ENCODE peak calls at places on chromosomes 11 and 22, in ten cellular contexts. U is thoracic aorta, F is fibroblast of the aortic adventitia, O is fibroblast of lung, V is GM23338, E is lung, H is coronary artery, T is upper lobe of right lung, L is A549, Z is heart left ventricle. J is an unnamed sample.

GRCh38 chr22:44098021-44098739 is 74.1 kb downstream of the PARVB start:
- DNase-seq in U (no peak), F (no peak), O (no peak), V (no peak), E (no peak), H (no peak), T (peak), L (no peak), Z (no peak), J (no peak)

GRCh38 chr11:40187092-40187403 is 1272.4 kb downstream of the LRRC4C start:
- DNase-seq in U (no peak), F (no peak), O (no peak), V (no peak), E (no peak), H (no peak), T (no peak), L (no peak), Z (no peak), J (no peak)

GRCh38 chr22:23834830-23835772 is 3.7 kb downstream of the DERL3 start:
- DNase-seq in U (no peak), F (no peak), O (no peak), V (no peak), E (no peak), H (peak), T (peak), L (no peak), Z (peak), J (no peak)

GRCh38 chr11:13596601-13597000 is 71.9 kb upstream of the FAR1 start:
- DNase-seq in U (no peak), F (no peak), O (no peak), V (no peak), E (no peak), H (no peak), T (no peak), L (no peak), Z (no peak), J (peak)

GRCh38 chr11:76700177-76701100 is 29.9 kb upstream of the LRRC32 start:
- DNase-seq in U (no peak), F (peak), O (peak), V (no peak), E (peak), H (no peak), T (no peak), L (peak), Z (no peak), J (peak)

GRCh38 chr22:49896201-49896600 is 22.0 kb downstream of the ALG12 start:
- DNase-seq in U (no peak), F (no peak), O (no peak), V (no peak), E (no peak), H (no peak), T (peak), L (no peak), Z (no peak), J (no peak)

GRCh38 chr11:78046486-78046854 is 17.2 kb upstream of the THRSP start:
- DNase-seq in U (no peak), F (no peak), O (no peak), V (no peak), E (no peak), H (no peak), T (no peak), L (no peak), Z (no peak), J (no peak)

GRCh38 chr11:127640822-127641485 is 640.4 kb upstream of the KIRREL3 start:
- DNase-seq in U (no peak), F (no peak), O (peak), V (no peak), E (no peak), H (no peak), T (no peak), L (no peak), Z (no peak), J (no peak)

GRCh38 chr22:30863161-30863833 is 105.3 kb downstream of the MORC2 start:
- DNase-seq in U (no peak), F (no peak), O (peak), V (peak), E (no peak), H (no peak), T (peak), L (no peak), Z (no peak), J (no peak)

GRCh38 chr22:25232301-25232700 is 12.9 kb downstream of the CRYBB2 start:
- DNase-seq in U (no peak), F (peak), O (peak), V (no peak), E (no peak), H (no peak), T (no peak), L (no peak), Z (no peak), J (peak)

GRCh38 chr11:62931501-62932278 is 10.5 kb upstream of the CHRM1 start:
- DNase-seq in U (no peak), F (no peak), O (no peak), V (no peak), E (no peak), H (no peak), T (no peak), L (no peak), Z (no peak), J (peak)

GRCh38 chr11:82756765-82757650 is 23.3 kb upstream of the FAM181B start:
- DNase-seq in U (no peak), F (no peak), O (no peak), V (no peak), E (no peak), H (no peak), T (no peak), L (no peak), Z (no peak), J (no peak)

GRCh38 chr11:2789791-2790580 is 90.2 kb upstream of the KCNQ1OT1 start:
- DNase-seq in U (no peak), F (no peak), O (no peak), V (no peak), E (no peak), H (peak), T (peak), L (no peak), Z (peak), J (no peak)

GRCh38 chr11:35558468-35558867 is 33.1 kb upstream of the PAMR1 start:
- DNase-seq in U (no peak), F (peak), O (peak), V (no peak), E (no peak), H (no peak), T (no peak), L (no peak), Z (peak), J (peak)

GRCh38 chr11:17686185-17686980 is 33.0 kb upstream of the MYOD1 start:
- DNase-seq in U (no peak), F (no peak), O (peak), V (no peak), E (no peak), H (no peak), T (no peak), L (no peak), Z (no peak), J (peak)

GRCh38 chr11:2385156-2386151 is 8.3 kb downstream of the CD81 start:
- DNase-seq in U (no peak), F (no peak), O (no peak), V (no peak), E (no peak), H (no peak), T (no peak), L (no peak), Z (no peak), J (no peak)

GRCh38 chr11:63251312-63251711 is 7.9 kb upstream of the SLC22A25 start:
- DNase-seq in U (no peak), F (no peak), O (no peak), V (no peak), E (no peak), H (no peak), T (no peak), L (no peak), Z (no peak), J (no peak)

GRCh38 chr11:63639195-63639832 is 25.1 kb upstream of the PLAAT3 start:
- DNase-seq in U (no peak), F (peak), O (peak), V (peak), E (no peak), H (no peak), T (no peak), L (peak), Z (no peak), J (peak)

GRCh38 chr11:15580056-15580774 is 465.5 kb downstream of the INSC start:
- DNase-seq in U (no peak), F (no peak), O (no peak), V (no peak), E (no peak), H (no peak), T (no peak), L (no peak), Z (no peak), J (no peak)

GRCh38 chr11:848380-848931 is 5.8 kb downstream of the TSPAN4 start:
- DNase-seq in U (no peak), F (peak), O (no peak), V (peak), E (no peak), H (no peak), T (peak), L (peak), Z (no peak), J (no peak)

GRCh38 chr11:76466666-76467065 is 21.8 kb downstream of the EMSY start:
- DNase-seq in U (no peak), F (no peak), O (no peak), V (no peak), E (no peak), H (no peak), T (no peak), L (no peak), Z (no peak), J (no peak)

GRCh38 chr11:60699282-60699681 is at the start of gene MS4A8:
- DNase-seq in U (no peak), F (no peak), O (no peak), V (no peak), E (no peak), H (no peak), T (no peak), L (no peak), Z (no peak), J (no peak)

GRCh38 chr11:121499405-121499804 is 46.6 kb upstream of the SORL1-AS1 start:
- DNase-seq in U (no peak), F (no peak), O (no peak), V (no peak), E (no peak), H (no peak), T (no peak), L (no peak), Z (no peak), J (no peak)

GRCh38 chr22:40746428-40747220 is 67.3 kb downstream of the MCHR1 start:
- DNase-seq in U (no peak), F (no peak), O (no peak), V (no peak), E (no peak), H (no peak), T (no peak), L (no peak), Z (no peak), J (no peak)

GRCh38 chr11:7572001-7572712 is 58.4 kb downstream of the PPFIBP2 start:
- DNase-seq in U (no peak), F (no peak), O (no peak), V (peak), E (peak), H (no peak), T (no peak), L (peak), Z (no peak), J (peak)

GRCh38 chr11:11985954-11986949 is 22.2 kb downstream of the DKK3 start:
- DNase-seq in U (no peak), F (no peak), O (no peak), V (peak), E (no peak), H (peak), T (peak), L (no peak), Z (no peak), J (no peak)

GRCh38 chr11:46489668-46490560 is 98.3 kb upstream of the CHRM4 start:
- DNase-seq in U (no peak), F (peak), O (peak), V (peak), E (no peak), H (no peak), T (no peak), L (peak), Z (no peak), J (peak)

GRCh38 chr11:71210861-71211260 is 41.5 kb downstream of the SHANK2 start:
- DNase-seq in U (no peak), F (no peak), O (no peak), V (no peak), E (no peak), H (peak), T (peak), L (no peak), Z (no peak), J (no peak)

GRCh38 chr11:95143106-95143681 is 53.5 kb downstream of the ENDOD1 start:
- DNase-seq in U (no peak), F (peak), O (peak), V (no peak), E (no peak), H (no peak), T (no peak), L (no peak), Z (no peak), J (peak)

GRCh38 chr22:40679964-40680818 is 907 bp downstream of the MCHR1 start:
- DNase-seq in U (no peak), F (peak), O (no peak), V (peak), E (no peak), H (no peak), T (no peak), L (no peak), Z (no peak), J (peak)

GRCh38 chr11:27913650-27914049 is 194.3 kb downstream of the KIF18A start:
- DNase-seq in U (no peak), F (peak), O (peak), V (no peak), E (no peak), H (no peak), T (no peak), L (no peak), Z (no peak), J (no peak)

GRCh38 chr11:44316388-44317240 is 6.7 kb upstream of the ALX4 start:
- DNase-seq in U (no peak), F (no peak), O (no peak), V (peak), E (no peak), H (no peak), T (peak), L (no peak), Z (no peak), J (no peak)

GRCh38 chr22:31278643-31279326 is 13.5 kb downstream of the PIK3IP1 start:
- DNase-seq in U (no peak), F (no peak), O (no peak), V (no peak), E (no peak), H (no peak), T (no peak), L (no peak), Z (no peak), J (no peak)

GRCh38 chr11:30392977-30393376 is 70.1 kb downstream of the ARL14EP start:
- DNase-seq in U (no peak), F (no peak), O (no peak), V (no peak), E (no peak), H (no peak), T (no peak), L (no peak), Z (no peak), J (no peak)

GRCh38 chr22:39207141-39208012 is 37.4 kb downstream of the PDGFB start:
- DNase-seq in U (no peak), F (no peak), O (peak), V (no peak), E (no peak), H (peak), T (peak), L (no peak), Z (no peak), J (peak)
- TF ChIP-seq CTCF in U (no peak), F (no peak), O (no peak), V (no peak), E (no peak), H (no peak), T (no peak), L (no peak), Z (no peak), J (no peak)

DNA sequence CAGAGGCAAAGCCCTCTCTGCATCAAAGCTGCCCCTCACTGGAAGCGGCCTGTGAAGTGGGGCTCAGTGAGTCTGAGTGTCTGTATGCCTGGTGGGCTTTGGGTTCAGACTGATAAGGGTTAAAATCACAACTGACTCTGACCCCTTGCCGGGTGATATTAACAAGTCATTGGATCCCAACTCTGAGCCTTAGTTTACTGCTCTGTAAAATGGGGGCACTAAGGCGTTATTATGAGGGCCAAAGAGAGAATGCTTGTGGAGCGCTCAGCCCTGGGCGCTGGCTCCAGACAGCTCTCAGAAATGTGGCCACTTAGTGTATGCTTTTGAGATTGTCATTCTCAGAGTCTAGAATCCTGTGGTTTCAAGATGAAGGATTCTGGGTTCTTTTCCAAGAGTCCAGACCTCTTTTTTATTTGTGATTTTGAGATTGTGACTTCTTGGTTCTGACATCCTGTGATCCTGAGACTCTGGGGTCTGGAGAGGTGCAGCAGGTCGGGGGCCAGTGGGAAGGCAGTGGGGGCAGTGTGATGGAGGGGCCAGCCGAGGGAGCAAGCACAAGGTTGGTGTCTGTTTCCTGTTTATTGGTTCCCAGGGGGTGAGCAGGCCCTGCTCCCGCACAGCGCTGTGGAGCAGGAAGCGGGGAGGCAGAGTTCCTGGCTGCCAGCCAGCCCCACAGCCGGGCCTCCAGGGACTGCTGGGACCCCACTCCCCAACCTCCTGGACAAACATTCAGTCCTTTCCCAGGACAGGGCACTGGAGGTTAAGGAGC is 13.4 kb downstream of the ARHGEF17 start:
- DNase-seq in U (no peak), F (peak), O (peak), V (peak), E (no peak), H (no peak), T (peak), L (no peak), Z (peak), J (peak)
- H3K4me3 ChIP-seq in U (peak), F (no peak), O (no peak), V (no peak), E (no peak), H (peak), T (no peak), L (no peak), Z (no peak), J (no peak)

GRCh38 chr11:131511794-131512193 is 141.4 kb downstream of the NTM start:
- DNase-seq in U (no peak), F (no peak), O (no peak), V (peak), E (no peak), H (no peak), T (no peak), L (no peak), Z (no peak), J (peak)
- TF ChIP-seq CTCF in U (no peak), F (peak), O (peak), V (peak), E (no peak), H (no peak), T (peak), L (no peak), Z (peak), J (peak)

GRCh38 chr11:74683279-74683871 is 47.9 kb downstream of the CHRDL2 start:
- DNase-seq in U (no peak), F (no peak), O (no peak), V (peak), E (no peak), H (peak), T (peak), L (no peak), Z (no peak), J (peak)
- H3K4me3 ChIP-seq in U (peak), F (peak), O (no peak), V (peak), E (no peak), H (peak), T (peak), L (no peak), Z (peak), J (peak)

GRCh38 chr22:21051145-21051835 is 5.5 kb downstream of the LRRC74B start:
- DNase-seq in U (no peak), F (no peak), O (no peak), V (no peak), E (no peak), H (no peak), T (no peak), L (no peak), Z (no peak), J (no peak)

GRCh38 chr22:21054046-21054713 is 8.4 kb downstream of the LRRC74B start:
- DNase-seq in U (no peak), F (no peak), O (no peak), V (no peak), E (no peak), H (no peak), T (no peak), L (no peak), Z (no peak), J (no peak)

GRCh38 chr22:21052715-21053459 is 7.1 kb downstream of the LRRC74B start:
- DNase-seq in U (no peak), F (no peak), O (no peak), V (no peak), E (no peak), H (no peak), T (no peak), L (no peak), Z (no peak), J (no peak)

GRCh38 chr22:21054714-21055563 is 9.2 kb downstream of the LRRC74B start:
- DNase-seq in U (no peak), F (no peak), O (no peak), V (no peak), E (no peak), H (no peak), T (no peak), L (no peak), Z (no peak), J (no peak)

GRCh38 chr22:21051836-21052400 is 6.2 kb downstream of the LRRC74B start:
- DNase-seq in U (no peak), F (no peak), O (peak), V (peak), E (no peak), H (no peak), T (no peak), L (no peak), Z (no peak), J (no peak)
- TF ChIP-seq CTCF in U (no peak), F (no peak), O (no peak), V (no peak), E (no peak), H (no peak), T (no peak), L (no peak), Z (no peak), J (no peak)

GRCh38 chr11:94129505-94130335 is 1.1 kb downstream of the PANX1 start:
- DNase-seq in U (no peak), F (no peak), O (no peak), V (no peak), E (no peak), H (no peak), T (no peak), L (no peak), Z (no peak), J (peak)

GRCh38 chr11:94132152-94132558 is 3.5 kb downstream of the PANX1 start:
- DNase-seq in U (peak), F (peak), O (peak), V (no peak), E (no peak), H (no peak), T (no peak), L (no peak), Z (no peak), J (peak)

GRCh38 chr11:94130589-94131362 is 2.1 kb downstream of the PANX1 start:
- DNase-seq in U (no peak), F (peak), O (peak), V (no peak), E (peak), H (no peak), T (no peak), L (no peak), Z (no peak), J (peak)

GRCh38 chr11:94132823-94133408 is 4.3 kb downstream of the PANX1 start:
- DNase-seq in U (no peak), F (no peak), O (no peak), V (no peak), E (no peak), H (no peak), T (no peak), L (no peak), Z (no peak), J (no peak)

DNA sequence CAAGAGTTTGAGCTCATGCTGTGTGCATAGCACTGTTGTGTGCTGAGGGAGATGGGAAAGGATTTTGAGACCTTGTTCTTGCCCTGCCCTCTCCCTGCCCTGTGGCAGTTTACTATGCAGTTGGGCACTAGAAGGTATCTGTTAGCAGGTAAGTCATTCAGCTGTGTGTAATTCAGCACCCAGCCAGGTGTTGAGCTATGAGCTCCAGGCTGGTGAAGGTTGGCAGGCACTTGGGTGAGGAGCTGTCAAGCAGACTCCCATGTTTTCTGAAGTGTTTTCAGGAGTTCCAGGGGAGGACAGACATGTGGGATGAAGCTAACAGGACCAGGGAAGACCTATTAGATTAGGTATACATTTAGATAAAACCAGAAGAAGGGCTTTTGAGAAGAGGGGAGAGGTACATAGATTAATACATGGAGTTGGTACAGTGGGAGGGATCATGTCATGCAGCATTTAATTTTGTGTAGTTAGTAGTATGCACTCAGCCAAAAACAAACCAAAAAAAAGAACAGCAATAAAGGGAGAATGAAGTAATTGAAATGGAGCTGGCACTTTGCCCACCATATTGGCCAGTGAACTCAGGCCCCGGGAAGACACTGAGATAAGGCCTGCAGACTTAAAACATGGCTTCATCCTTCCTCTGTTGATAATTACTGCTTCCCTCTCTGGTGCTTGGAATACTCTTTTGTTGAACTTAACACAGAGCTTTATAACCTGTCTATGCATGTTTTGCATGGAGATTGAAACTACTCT is 2.9 kb downstream of the PANX1 start:
- DNase-seq in U (no peak), F (peak), O (peak), V (no peak), E (no peak), H (no peak), T (no peak), L (no peak), Z (peak), J (peak)
- H3K4me3 ChIP-seq in U (peak), F (peak), O (peak), V (peak), E (no peak), H (peak), T (peak), L (no peak), Z (peak), J (peak)

J was measured in AG10803.